ENCODE peak calls at places on chromosome 19, in nine cellular contexts. I, Z, P, H, M, N, B, F and Q are unnamed samples.

GRCh38 chr19:10565028-10565566 is 713 bp downstream of the KRI1 start:
- DNase-seq in I (peak; percentile 71), N (peak; percentile 25), F (peak; percentile 61), P (no peak), H (no peak), M (peak; percentile 68), Z (no peak), B (no peak), Q (no peak)

GRCh38 chr19:5338661-5339469 is 1.7 kb downstream of the PTPRS start:
- DNase-seq in H (no peak), B (no peak), M (no peak), I (no peak), F (peak; percentile 86), N (peak; percentile 33), P (no peak), Z (no peak), Q (no peak)

GRCh38 chr19:7191946-7192691 is 102.1 kb downstream of the INSR start:
- DNase-seq in P (no peak), H (no peak), I (no peak), Z (no peak), F (no peak), B (no peak), M (peak; percentile 58), N (no peak), Q (no peak)

GRCh38 chr19:2213799-2214198 is 22.3 kb downstream of the PLEKHJ1 start:
- DNase-seq in Z (no peak), B (no peak), P (no peak), N (no peak), H (no peak), M (no peak), I (no peak), F (no peak), Q (no peak)

GRCh38 chr19:51111606-51112005 is 3.4 kb upstream of the CTU1 start:
- DNase-seq in B (no peak), P (no peak), H (no peak), N (no peak), F (no peak), M (no peak), I (no peak), Z (no peak), Q (no peak)

GRCh38 chr19:52664461-52664860 is 26.3 kb upstream of the ZNF83 start:
- DNase-seq in N (no peak), M (no peak), B (no peak), I (no peak), F (no peak), H (no peak), P (no peak), Z (no peak), Q (no peak)

GRCh38 chr19:10036601-10037071 is 23.4 kb downstream of the RDH8 start:
- DNase-seq in N (no peak), I (no peak), H (no peak), M (no peak), F (no peak), B (peak; percentile 61), P (peak; percentile 96), Z (no peak), Q (no peak)

GRCh38 chr19:771332-771785 is 20.4 kb downstream of the MISP start:
- DNase-seq in F (peak; percentile 71), B (no peak), Z (no peak), P (no peak), N (no peak), H (peak; percentile 16), M (peak; percentile 58), I (no peak), Q (peak; percentile 82)

GRCh38 chr19:12786149-12786870 is 5.0 kb upstream of the JUNB start:
- DNase-seq in Z (peak; percentile 15), N (no peak), B (peak; percentile 58), F (no peak), P (peak; percentile 73), I (peak; percentile 89), M (no peak), H (no peak), Q (no peak)

GRCh38 chr19:16874250-16874977 is 14.4 kb upstream of the F2RL3 start:
- DNase-seq in H (no peak), I (no peak), B (no peak), P (no peak), Z (no peak), M (no peak), N (no peak), F (no peak), Q (no peak)

GRCh38 chr19:45773384-45773783 is 4.3 kb upstream of the SIX5 start:
- DNase-seq in H (no peak), P (no peak), Z (no peak), B (no peak), M (no peak), F (no peak), N (no peak), I (no peak), Q (peak; percentile 28)

GRCh38 chr19:611506-611869 is 21.8 kb downstream of the HCN2 start:
- DNase-seq in I (no peak), M (peak; percentile 87), N (no peak), B (no peak), F (no peak), H (no peak), Z (no peak), P (no peak), Q (no peak)

GRCh38 chr19:53980553-53981407 is 10.7 kb upstream of the CACNG6 start:
- DNase-seq in Z (no peak), F (peak; percentile 59), N (no peak), B (no peak), H (no peak), I (no peak), M (no peak), P (no peak), Q (peak; percentile 78)